ENCODE peak calls at places on chromosomes 3 and 15, in eight cellular contexts. W is IMR-90, Z is SK-N-SH, C is GM12878, K is WTC11, R is H1, B is HepG2, V is K562. E is an unnamed sample.

GRCh38 chr3:142040941-142041575 is 108.3 kb downstream of the TFDP2 start:
- DNase-seq in W (no peak), Z (no peak), C (no peak), K (no peak), R (no peak), B (no peak), V (no peak), E (no peak)

GRCh38 chr3:377158-377561 is 180.6 kb downstream of the CHL1 start:
- DNase-seq in W (peak), Z (peak), C (no peak), K (no peak), R (no peak), B (peak), V (no peak), E (peak)

GRCh38 chr3:47404955-47405790 is 24.4 kb downstream of the PTPN23 start:
- DNase-seq in W (no peak), Z (peak), C (no peak), K (no peak), R (no peak), B (no peak), V (no peak), E (no peak)

GRCh38 chr3:3927965-3928364 is 128.7 kb downstream of the LRRN1 start:
- DNase-seq in W (no peak), Z (no peak), C (no peak), K (no peak), R (no peak), B (no peak), V (no peak), E (no peak)

GRCh38 chr3:193788189-193788946 is 195.4 kb downstream of the OPA1 start:
- DNase-seq in W (peak), Z (peak), C (peak), K (peak), R (no peak), B (peak), V (peak), E (peak)

GRCh38 chr3:159941043-159941994 is 47.3 kb upstream of the IL12A start:
- DNase-seq in W (peak), Z (no peak), C (no peak), K (no peak), R (no peak), B (no peak), V (no peak), E (no peak)

GRCh38 chr3:150309557-150309956 is 98.5 kb upstream of the TSC22D2 start:
- DNase-seq in W (peak), Z (no peak), C (no peak), K (no peak), R (no peak), B (no peak), V (no peak), E (peak)

GRCh38 chr15:99167201-99167600 is 62.3 kb downstream of the SYNM start:
- DNase-seq in W (no peak), Z (no peak), C (no peak), K (no peak), R (no peak), B (no peak), V (no peak), E (no peak)

GRCh38 chr15:73800662-73801345 is 47.7 kb upstream of the INSYN1 start:
- DNase-seq in W (peak), Z (no peak), C (no peak), K (no peak), R (no peak), B (no peak), V (no peak), E (peak)

GRCh38 chr15:41001524-41001923 is 48.3 kb downstream of the CHAC1 start:
- DNase-seq in W (no peak), Z (no peak), C (no peak), K (no peak), R (no peak), B (no peak), V (no peak), E (no peak)

GRCh38 chr3:16257304-16257703 is 7.4 kb downstream of the DPH3 start:
- DNase-seq in W (no peak), Z (no peak), C (no peak), K (no peak), R (no peak), B (no peak), V (no peak), E (no peak)

GRCh38 chr15:69415381-69415780 is 1.2 kb downstream of the KIF23 start:
- DNase-seq in W (peak), Z (no peak), C (no peak), K (no peak), R (no peak), B (no peak), V (no peak), E (no peak)

GRCh38 chr15:67700023-67700422 is 125.3 kb upstream of the SKOR1 start:
- DNase-seq in W (no peak), Z (no peak), C (no peak), K (no peak), R (no peak), B (no peak), V (no peak), E (no peak)

GRCh38 chr3:105353485-105354161 is 13.1 kb upstream of the ALCAM start:
- DNase-seq in W (peak), Z (no peak), C (no peak), K (peak), R (no peak), B (no peak), V (no peak), E (no peak)
- TF ChIP-seq USF2 in W (no peak), Z (no peak), C (no peak), K (no peak), R (no peak), B (no peak), V (no peak), E (no peak)

GRCh38 chr3:196181127-196181546 is 30.1 kb downstream of the ZDHHC19 start:
- DNase-seq in W (no peak), Z (peak), C (no peak), K (no peak), R (no peak), B (no peak), V (no peak), E (no peak)
- TF ChIP-seq USF2 in W (no peak), Z (no peak), C (no peak), K (no peak), R (no peak), B (no peak), V (no peak), E (no peak)

GRCh38 chr3:30952786-30953185 is 58.3 kb upstream of the GADL1 start:
- DNase-seq in W (no peak), Z (no peak), C (no peak), K (no peak), R (no peak), B (no peak), V (no peak), E (no peak)
- TF ChIP-seq USF2 in W (no peak), Z (no peak), C (no peak), K (no peak), R (no peak), B (no peak), V (no peak), E (no peak)

DNA sequence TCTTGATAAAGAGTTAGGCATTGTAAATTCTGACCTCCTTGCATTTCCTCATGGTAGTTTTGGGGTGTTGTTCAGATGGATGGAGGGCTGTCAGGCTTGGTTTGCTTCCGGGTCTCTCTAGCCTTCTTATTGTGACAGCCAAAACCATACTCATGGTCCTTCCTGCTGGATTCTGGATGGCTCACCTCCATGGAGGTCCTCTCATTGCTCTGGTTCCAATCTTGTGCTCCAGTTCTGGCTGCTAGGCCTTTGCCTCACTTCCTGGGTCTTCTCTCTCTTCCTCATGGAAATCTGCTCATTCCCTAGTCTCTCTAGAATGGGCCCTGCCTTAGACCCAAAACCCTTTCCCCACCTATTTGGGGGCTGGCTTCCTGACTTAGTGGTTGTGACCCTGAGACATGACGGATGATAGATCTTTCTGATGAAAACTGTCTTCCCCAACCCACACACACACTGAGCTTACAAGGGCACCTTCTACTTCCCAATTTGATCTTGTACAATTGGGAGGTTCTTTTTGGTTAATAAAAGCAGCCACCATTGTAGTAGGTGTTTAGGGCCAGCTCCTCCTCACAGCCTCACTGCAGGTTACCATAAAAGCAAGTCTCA is 66.1 kb upstream of the XCR1 start:
- DNase-seq in W (no peak), Z (no peak), C (no peak), K (no peak), R (no peak), B (no peak), V (no peak), E (no peak)
- TF ChIP-seq USF2 in W (no peak), Z (no peak), C (no peak), K (no peak), R (no peak), B (no peak), V (no peak), E (no peak)

GRCh38 chr3:151437906-151438305 is 23.0 kb downstream of the IGSF10 start:
- DNase-seq in W (no peak), Z (no peak), C (no peak), K (no peak), R (no peak), B (no peak), V (no peak), E (no peak)

GRCh38 chr3:151443583-151443982 is 17.3 kb downstream of the IGSF10 start:
- DNase-seq in W (no peak), Z (no peak), C (no peak), K (peak), R (no peak), B (no peak), V (peak), E (no peak)

GRCh38 chr3:151437047-151437446 is 23.8 kb downstream of the IGSF10 start:
- DNase-seq in W (no peak), Z (no peak), C (no peak), K (no peak), R (no peak), B (no peak), V (no peak), E (no peak)

GRCh38 chr3:151440940-151441339 is 19.9 kb downstream of the IGSF10 start:
- DNase-seq in W (no peak), Z (no peak), C (no peak), K (no peak), R (no peak), B (no peak), V (no peak), E (no peak)

GRCh38 chr3:151439652-151440125 is 21.2 kb downstream of the IGSF10 start:
- DNase-seq in W (peak), Z (peak), C (no peak), K (no peak), R (no peak), B (peak), V (peak), E (peak)
- TF ChIP-seq USF2 in W (no peak), Z (no peak), C (no peak), K (no peak), R (no peak), B (no peak), V (no peak), E (no peak)

E was measured in A549.